ENCODE peak calls at places on chromosomes 7 and 10, in six cellular contexts. E, Y, X, V, Q and C are unnamed samples.

GRCh38 chr10:69331161-69331560 is 52.9 kb downstream of the HK1 start:
- DNase-seq in E (no peak), Y (no peak), X (no peak), V (no peak), Q (no peak), C (no peak)

GRCh38 chr10:114271014-114271778 is 32.1 kb downstream of the VWA2 start:
- DNase-seq in E (no peak), Y (no peak), X (no peak), V (no peak), Q (no peak), C (peak)

GRCh38 chr7:103009466-103010219 is 65.0 kb downstream of the FBXL13 start:
- DNase-seq in E (no peak), Y (no peak), X (no peak), V (no peak), Q (no peak), C (no peak)

GRCh38 chr10:78966182-78966787 is 102.5 kb upstream of the ZMIZ1 start:
- DNase-seq in E (no peak), Y (no peak), X (no peak), V (no peak), Q (no peak), C (no peak)

GRCh38 chr10:52226448-52226847 is 87.6 kb upstream of the DKK1 start:
- DNase-seq in E (no peak), Y (peak), X (no peak), V (no peak), Q (peak), C (no peak)

GRCh38 chr10:62852961-62853702 is 37.0 kb upstream of the EGR2 start:
- DNase-seq in E (no peak), Y (no peak), X (no peak), V (no peak), Q (no peak), C (no peak)

GRCh38 chr10:32161586-32161985 is 105.4 kb upstream of the KIF5B start:
- DNase-seq in E (no peak), Y (no peak), X (no peak), V (no peak), Q (no peak), C (no peak)

GRCh38 chr10:124436191-124436638 is 13.6 kb downstream of the NKX1-2 start:
- DNase-seq in E (no peak), Y (no peak), X (no peak), V (no peak), Q (no peak), C (no peak)

GRCh38 chr10:73628405-73628804 is 12.9 kb downstream of the MYOZ1 start:
- DNase-seq in E (no peak), Y (no peak), X (no peak), V (no peak), Q (no peak), C (no peak)

GRCh38 chr10:33265621-33266020 is 68.8 kb downstream of the NRP1 start:
- DNase-seq in E (no peak), Y (no peak), X (no peak), V (no peak), Q (no peak), C (no peak)

GRCh38 chr7:129949292-129950133 is 3.2 kb downstream of the UBE2H start:
- DNase-seq in E (peak), Y (peak), X (no peak), V (peak), Q (peak), C (peak)

GRCh38 chr10:72331575-72332422 is 22.9 kb downstream of the DNAJB12 start:
- DNase-seq in E (no peak), Y (peak), X (peak), V (peak), Q (peak), C (peak)

GRCh38 chr10:37857287-37858211 is at the start of gene ZNF248:
- DNase-seq in E (peak), Y (peak), X (peak), V (peak), Q (peak), C (peak)
- TF ChIP-seq CTCF in E (no peak), Y (peak), X (no peak), V (no peak), Q (no peak), C (no peak)

GRCh38 chr7:28808786-28809533 is 149.2 kb downstream of the TRIL start:
- DNase-seq in E (peak), Y (peak), X (no peak), V (peak), Q (peak), C (no peak)
- TF ChIP-seq CTCF in E (no peak), Y (no peak), X (no peak), V (no peak), Q (no peak), C (no peak)

GRCh38 chr7:43771128-43771527 is 12.6 kb downstream of the BLVRA start:
- DNase-seq in E (no peak), Y (no peak), X (no peak), V (no peak), Q (no peak), C (no peak)
- TF ChIP-seq CTCF in E (no peak), Y (no peak), X (no peak), V (no peak), Q (no peak), C (no peak)

DNA sequence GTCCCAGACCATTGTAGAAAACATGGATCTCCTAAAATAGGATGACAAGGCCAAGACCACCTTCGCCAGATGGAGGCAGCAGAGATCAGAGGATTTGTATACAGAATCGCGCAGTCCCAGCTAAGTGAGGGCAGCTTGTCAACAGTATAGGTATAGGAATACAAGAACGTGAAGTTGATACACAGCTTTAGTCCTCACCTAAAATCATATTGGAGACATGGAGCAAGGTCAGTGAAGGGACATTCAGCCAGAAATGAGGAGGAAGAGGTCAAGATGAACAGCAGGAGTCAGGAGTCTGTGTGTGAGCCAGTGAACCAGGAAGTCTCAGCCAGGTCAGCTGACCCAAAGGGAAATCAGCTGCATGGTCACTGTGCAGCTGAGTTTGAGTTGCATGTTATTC is 263.4 kb upstream of the PRKCQ start:
- DNase-seq in E (no peak), Y (no peak), X (no peak), V (no peak), Q (no peak), C (no peak)
- TF ChIP-seq CTCF in E (no peak), Y (no peak), X (no peak), V (no peak), Q (no peak), C (no peak)